ENCODE peak calls at places on chromosome 7, in five cellular contexts. U, N, S, H and T are unnamed samples.

GRCh38 chr7:155489862-155490696 is 32.1 kb downstream of the EN2 start:
- ATAC-seq in S (peak; percentile 65), U (peak; percentile 68), H (peak; percentile 71), N (peak; percentile 54), T (peak; percentile 28)

GRCh38 chr7:24336461-24336860 is 52.5 kb downstream of the NPY start:
- ATAC-seq in U (no peak), N (no peak), H (no peak), S (no peak), T (no peak)

GRCh38 chr7:111508387-111508786 is 53.9 kb downstream of the IMMP2L start:
- ATAC-seq in S (no peak), H (no peak), U (no peak), N (no peak), T (no peak)

GRCh38 chr7:37016073-37016878 is 292.0 kb upstream of the AOAH start:
- ATAC-seq in S (no peak), N (no peak), U (no peak), H (no peak), T (no peak)

GRCh38 chr7:106365252-106366005 is 80.6 kb upstream of the NAMPT start:
- ATAC-seq in U (peak; percentile 94), S (peak; percentile 81), H (peak; percentile 93), N (no peak), T (peak; percentile 85)

GRCh38 chr7:125355899-125356298 is 426.3 kb upstream of the POT1 start:
- ATAC-seq in H (no peak), U (no peak), S (no peak), N (no peak), T (no peak)

GRCh38 chr7:112892263-112892662 is 102.1 kb upstream of the TMEM168 start:
- ATAC-seq in N (no peak), S (no peak), H (no peak), U (no peak), T (no peak)

GRCh38 chr7:90715067-90715466 is 118.9 kb downstream of the CDK14 start:
- ATAC-seq in U (no peak), S (no peak), N (no peak), H (no peak), T (no peak)

GRCh38 chr7:77293046-77293445 is 93.4 kb upstream of the FGL2 start:
- ATAC-seq in N (peak; percentile 52), S (no peak), U (no peak), H (no peak), T (no peak)

GRCh38 chr7:132177708-132178392 is 398.4 kb downstream of the PLXNA4 start:
- ATAC-seq in S (no peak), U (no peak), H (no peak), N (no peak), T (no peak)

GRCh38 chr7:87344446-87344845 is 1.0 kb upstream of the CROT start:
- ATAC-seq in S (no peak), H (no peak), N (no peak), U (no peak), T (no peak)

GRCh38 chr7:37097983-37098382 is 350.7 kb downstream of the ELMO1 start:
- ATAC-seq in N (no peak), S (no peak), U (no peak), H (no peak), T (no peak)

GRCh38 chr7:17307558-17307957 is 9.1 kb downstream of the AHR start:
- ATAC-seq in S (peak; percentile 7), N (no peak), H (peak; percentile 35), U (peak; percentile 5), T (peak; percentile 40)

GRCh38 chr7:30382607-30383006 is 96.0 kb downstream of the NOD1 start:
- ATAC-seq in S (no peak), H (no peak), U (no peak), N (no peak), T (no peak)

GRCh38 chr7:39252916-39253315 is 275.2 kb downstream of the POU6F2 start:
- ATAC-seq in H (no peak), S (no peak), U (no peak), N (no peak), T (no peak)

GRCh38 chr7:48177271-48177670 is 6.0 kb downstream of the ABCA13 start:
- ATAC-seq in U (peak; percentile 42), S (no peak), N (no peak), H (no peak), T (no peak)